ENCODE peak calls at places on chromosomes 13 and 19, in nine cellular contexts. N, L, O, C, Y, H, Q, U and Z are unnamed samples.

GRCh38 chr19:10836478-10837325 is 690 bp upstream of the TMED1 start:
- DNase-seq in N (peak; percentile 82), L (no peak), O (peak; percentile 90), C (peak; percentile 91), Y (peak; percentile 88), H (no peak), Q (peak; percentile 81), U (peak; percentile 76), Z (no peak)

GRCh38 chr19:21569497-21569870 is 64.1 kb downstream of the ZNF429 start:
- DNase-seq in N (no peak), L (no peak), O (peak; percentile 63), C (no peak), Y (peak; percentile 63), H (no peak), Q (peak; percentile 41), U (peak; percentile 67), Z (no peak)

GRCh38 chr19:18782559-18783225 is 8.4 kb downstream of the COMP start:
- DNase-seq in N (no peak), L (no peak), O (no peak), C (no peak), Y (no peak), H (no peak), Q (no peak), U (no peak), Z (no peak)

GRCh38 chr19:40217921-40218890 is at the start of gene TTC9B:
- DNase-seq in N (peak; percentile 81), L (peak; percentile 50), O (no peak), C (no peak), Y (no peak), H (no peak), Q (peak; percentile 48), U (peak; percentile 13), Z (no peak)

GRCh38 chr13:26133851-26134250 is 82.0 kb upstream of the SHISA2 start:
- DNase-seq in N (no peak), L (no peak), O (no peak), C (no peak), Y (no peak), H (no peak), Q (no peak), U (peak; percentile 3), Z (no peak)

GRCh38 chr13:37747071-37747612 is 122.4 kb downstream of the TRPC4 start:
- DNase-seq in N (no peak), L (no peak), O (no peak), C (peak; percentile 46), Y (no peak), H (peak; percentile 12), Q (no peak), U (peak; percentile 89), Z (peak; percentile 67)

GRCh38 chr19:7078007-7078406 is 8.5 kb downstream of the ZNF557 start:
- DNase-seq in N (no peak), L (no peak), O (no peak), C (no peak), Y (no peak), H (no peak), Q (no peak), U (no peak), Z (no peak)

GRCh38 chr19:18795540-18795939 is 4.4 kb upstream of the COMP start:
- DNase-seq in N (peak; percentile 39), L (no peak), O (no peak), C (no peak), Y (no peak), H (no peak), Q (no peak), U (peak; percentile 17), Z (no peak)

GRCh38 chr19:58551577-58552471 is 3.1 kb downstream of the CHMP2A start:
- DNase-seq in N (peak; percentile 27), L (no peak), O (no peak), C (no peak), Y (no peak), H (no peak), Q (no peak), U (no peak), Z (no peak)

GRCh38 chr19:47644199-47644598 is 35.3 kb downstream of the BICRA start:
- DNase-seq in N (no peak), L (no peak), O (no peak), C (no peak), Y (no peak), H (no peak), Q (no peak), U (no peak), Z (no peak)